ENCODE peak calls at places on chromosomes 13 and 19, in five cellular contexts. I is nephron progenitor cell, A is fibroblast of lung, Y is AG10803, B is AG09309. S is an unnamed sample.

GRCh38 chr13:99303863-99304521 is 3.2 kb downstream of the GPR183 start:
- DNase-seq in A (peak; percentile 41), B (no peak), I (no peak), Y (no peak), S (no peak)

GRCh38 chr13:95002968-95003813 is 290.8 kb upstream of the SOX21 start:
- DNase-seq in Y (no peak), I (peak; percentile 44), B (no peak), A (no peak), S (no peak)

GRCh38 chr13:47033216-47033615 is 136.4 kb upstream of the HTR2A start:
- DNase-seq in Y (peak; percentile 48), A (peak; percentile 81), B (peak; percentile 11), I (no peak), S (peak; percentile 31)

GRCh38 chr19:1097810-1098176 is 2.6 kb upstream of the POLR2E start:
- DNase-seq in A (no peak), I (no peak), Y (peak; percentile 25), B (no peak), S (no peak)

GRCh38 chr19:40668991-40669614 is 21.3 kb downstream of the NUMBL start:
- DNase-seq in A (no peak), B (no peak), I (no peak), Y (no peak), S (no peak)

GRCh38 chr19:19278315-19278714 is 5.2 kb upstream of the TM6SF2 start:
- DNase-seq in B (no peak), Y (no peak), I (no peak), A (no peak), S (no peak)

GRCh38 chr19:38684078-38684861 is 36.8 kb downstream of the ACTN4 start:
- DNase-seq in I (no peak), B (peak; percentile 69), A (peak; percentile 89), Y (peak; percentile 93), S (peak; percentile 94)

GRCh38 chr13:45439781-45440462 is 21.7 kb upstream of the SLC25A30 start:
- DNase-seq in A (peak; percentile 6), Y (no peak), I (no peak), B (no peak), S (no peak)

GRCh38 chr13:89136678-89137077 is 1465.5 kb downstream of the SLITRK5 start:
- DNase-seq in A (peak; percentile 17), Y (no peak), I (no peak), B (no peak), S (no peak)

GRCh38 chr13:44455781-44456180 is 82.2 kb downstream of the SERP2 start:
- DNase-seq in I (no peak), Y (no peak), B (no peak), A (no peak), S (no peak)

GRCh38 chr13:106259928-106260327 is 275.5 kb downstream of the EFNB2 start:
- DNase-seq in I (no peak), A (no peak), Y (no peak), B (no peak), S (no peak)

GRCh38 chr19:18496167-18496979 is 25.5 kb downstream of the ELL start:
- DNase-seq in A (peak; percentile 59), I (no peak), Y (peak; percentile 65), B (no peak), S (peak; percentile 77)

GRCh38 chr13:40983725-40984669 is 35.1 kb downstream of the ELF1 start:
- DNase-seq in A (no peak), I (no peak), Y (no peak), B (no peak), S (no peak)

GRCh38 chr13:67416047-67416925 is 186.2 kb upstream of the PCDH9 start:
- DNase-seq in I (peak; percentile 65), B (no peak), Y (peak; percentile 1), A (peak; percentile 9), S (no peak)
- TF ChIP-seq CTCF in I (peak; percentile 68), B (peak; percentile 38), Y (peak; percentile 52), A (peak; percentile 73), S (peak; percentile 38)

DNA sequence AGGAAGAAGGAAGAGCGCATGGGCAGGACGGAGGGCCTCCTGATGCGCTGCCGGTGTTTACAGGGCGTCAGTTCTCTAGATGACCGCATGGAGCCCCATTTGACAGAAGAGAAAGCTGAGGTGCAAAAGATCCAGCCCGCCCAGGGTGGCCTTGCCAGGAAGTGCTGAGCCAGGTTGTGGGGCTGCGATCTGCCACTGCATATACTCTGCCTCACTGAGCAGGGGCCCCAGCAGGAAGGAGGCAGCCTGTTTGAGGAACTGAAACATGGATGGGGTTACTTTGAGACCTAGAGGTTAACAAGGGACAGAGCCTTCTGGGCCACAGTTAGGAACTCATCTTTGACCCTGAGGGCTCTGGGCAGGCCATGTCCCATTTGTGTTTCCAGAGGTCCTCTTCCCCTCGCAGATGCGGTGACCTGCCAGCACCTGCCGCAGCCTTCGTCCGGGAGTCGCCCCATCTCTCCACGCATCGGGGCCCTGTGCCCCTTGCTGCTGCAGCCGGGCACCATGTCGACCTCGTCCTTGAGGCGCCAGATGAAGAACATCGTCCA is 3.2 kb downstream of the EPN1 start:
- DNase-seq in B (no peak), Y (no peak), A (no peak), I (no peak), S (no peak)
- TF ChIP-seq CTCF in B (no peak), Y (no peak), A (no peak), I (no peak), S (no peak)

GRCh38 chr13:110683203-110683883 is 22.6 kb downstream of the CARS2 start:
- DNase-seq in I (no peak), B (no peak), Y (peak; percentile 32), A (no peak), S (peak; percentile 23)
- TF ChIP-seq CTCF in I (peak; percentile 15), B (peak; percentile 39), Y (peak; percentile 60), A (peak; percentile 32), S (peak; percentile 79)

GRCh38 chr19:4362871-4363545 is 19.6 kb downstream of the MPND start:
- DNase-seq in A (no peak), I (no peak), B (no peak), Y (no peak), S (no peak)
- TF ChIP-seq CTCF in A (peak; percentile 29), I (no peak), B (peak; percentile 19), Y (no peak), S (peak; percentile 58)

GRCh38 chr13:113730831-113731191 is 28.2 kb upstream of the TMEM255B start:
- DNase-seq in Y (no peak), I (no peak), A (no peak), B (no peak), S (no peak)
- TF ChIP-seq CTCF in Y (no peak), I (no peak), A (no peak), B (no peak), S (peak; percentile 24)

DNA sequence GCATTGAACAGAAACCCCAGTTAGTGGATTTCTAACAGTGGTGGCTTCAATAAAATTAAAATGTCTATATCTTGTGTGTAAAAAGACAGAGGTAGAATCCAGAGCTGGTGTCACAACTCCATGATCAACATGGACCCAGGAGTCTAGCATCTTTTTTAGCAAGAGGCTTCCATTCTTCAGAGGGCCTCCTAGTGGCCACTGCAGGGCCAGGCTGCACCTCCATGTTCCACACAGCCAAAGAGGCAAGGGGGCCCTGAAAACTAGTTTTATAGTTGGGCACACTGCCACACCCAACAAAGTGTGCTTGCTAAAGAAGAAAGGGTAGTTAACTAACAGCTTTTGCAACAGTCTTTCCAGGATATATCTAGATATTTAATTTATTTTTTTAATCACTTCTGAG is 12.9 kb downstream of the N4BP2L1 start:
- DNase-seq in I (no peak), A (no peak), B (no peak), Y (no peak), S (no peak)
- TF ChIP-seq CTCF in I (peak; percentile 50), A (peak; percentile 61), B (peak; percentile 61), Y (peak; percentile 51), S (peak; percentile 77)

GRCh38 chr13:113121928-113122420 is 625 bp upstream of the F10 start:
- DNase-seq in Y (no peak), B (no peak), A (no peak), I (no peak), S (no peak)

GRCh38 chr13:113121183-113121927 is 1.2 kb upstream of the F10 start:
- DNase-seq in B (no peak), Y (no peak), A (no peak), I (no peak), S (no peak)

GRCh38 chr13:113124211-113125025 is 1.8 kb downstream of the F10 start:
- DNase-seq in Y (no peak), A (no peak), I (no peak), B (no peak), S (no peak)

GRCh38 chr13:113122571-113123225 is at the start of gene F10:
- DNase-seq in B (peak; percentile 4), I (peak; percentile 54), A (peak; percentile 21), Y (peak; percentile 70), S (peak; percentile 89)

DNA sequence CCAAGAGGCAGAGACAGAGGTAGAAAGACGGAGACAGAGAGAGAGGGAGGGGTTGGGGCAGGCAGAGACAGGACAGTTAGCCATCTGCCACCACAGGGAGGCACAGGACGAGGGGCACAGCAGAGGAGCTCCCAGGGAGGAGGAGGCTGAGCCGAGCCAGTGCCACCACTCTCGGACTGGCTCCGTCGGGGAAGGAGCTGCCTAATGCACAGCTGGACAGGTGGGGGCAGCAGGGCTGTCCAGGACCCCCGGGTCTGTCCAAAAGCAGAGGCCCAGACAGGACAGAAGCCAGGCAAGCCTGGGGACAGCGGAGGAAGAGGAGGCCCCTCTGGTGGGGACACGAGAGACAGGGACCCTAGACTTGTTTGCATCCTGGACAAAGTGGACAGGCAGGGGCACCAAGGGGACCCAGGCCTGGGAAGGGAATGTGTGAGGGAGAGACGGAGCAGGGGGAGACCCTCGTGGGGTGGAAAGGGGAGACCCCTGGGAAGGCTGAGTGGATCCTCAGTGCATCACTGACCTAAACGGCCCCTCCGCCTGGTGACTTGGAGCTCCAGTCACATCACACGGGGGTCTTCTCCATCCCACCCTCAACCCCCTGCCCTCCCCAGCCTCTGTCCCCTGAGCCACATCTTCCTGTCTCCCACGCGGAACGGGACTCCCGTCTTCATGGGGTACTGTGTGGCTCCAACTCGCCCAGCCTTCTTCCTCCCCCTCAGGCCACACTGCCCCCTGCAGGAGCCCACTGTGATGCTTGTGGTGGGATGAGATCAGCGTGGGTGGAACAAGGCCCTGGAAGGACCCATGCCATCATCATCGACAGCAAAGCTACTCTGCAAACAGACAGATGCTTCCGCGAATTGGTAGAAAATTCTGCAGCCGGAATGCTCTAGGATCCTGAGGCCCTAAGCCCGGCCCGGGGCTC is 889 bp downstream of the F10 start:
- DNase-seq in I (no peak), B (no peak), Y (no peak), A (no peak), S (no peak)
- TF ChIP-seq CTCF in I (no peak), B (peak; percentile 19), Y (peak; percentile 35), A (peak; percentile 8), S (peak; percentile 56)

GRCh38 chr19:28329429-28329828 is 883.5 kb downstream of the UQCRFS1 start:
- DNase-seq in I (no peak), Y (no peak), B (no peak), A (no peak), S (no peak)
- TF ChIP-seq CTCF in I (no peak), Y (no peak), B (no peak), A (no peak), S (no peak)

S was measured in HFFc6.